ENCODE peak calls at places on chromosome 2, in seven cellular contexts. Z is foreskin fibroblast, G is type B pancreatic cell, Y is cardiac muscle cell, D is neural crest cell, A is heart left ventricle, H is lower leg skin. J is an unnamed sample.

GRCh38 chr2:217685255-217685605 is 317.6 kb downstream of the TNS1 start:
- DNase-seq in Z (peak), G (no peak), Y (peak), D (no peak), A (no peak), H (peak), J (peak)

GRCh38 chr2:234992624-234993349 is 41.0 kb downstream of the SH3BP4 start:
- DNase-seq in Z (no peak), G (no peak), Y (no peak), D (no peak), A (no peak), H (no peak), J (no peak)

GRCh38 chr2:34534341-34534740 is 935.2 kb upstream of the FAM98A start:
- DNase-seq in Z (no peak), G (no peak), Y (no peak), D (no peak), A (no peak), H (no peak), J (no peak)

GRCh38 chr2:46371858-46372257 is 74.7 kb downstream of the EPAS1 start:
- DNase-seq in Z (no peak), G (no peak), Y (no peak), D (no peak), A (no peak), H (no peak), J (no peak)

GRCh38 chr2:98464772-98465310 is 20.2 kb downstream of the INPP4A start:
- DNase-seq in Z (no peak), G (no peak), Y (no peak), D (no peak), A (no peak), H (no peak), J (no peak)

GRCh38 chr2:584863-585823 is 92.1 kb downstream of the TMEM18 start:
- DNase-seq in Z (no peak), G (no peak), Y (peak), D (no peak), A (no peak), H (peak), J (no peak)

GRCh38 chr2:63894167-63894566 is 52.5 kb downstream of the UGP2 start:
- DNase-seq in Z (no peak), G (no peak), Y (no peak), D (no peak), A (no peak), H (no peak), J (no peak)

GRCh38 chr2:33134086-33134763 is 187.5 kb downstream of the LTBP1 start:
- DNase-seq in Z (peak), G (no peak), Y (peak), D (no peak), A (peak), H (peak), J (peak)

DNA sequence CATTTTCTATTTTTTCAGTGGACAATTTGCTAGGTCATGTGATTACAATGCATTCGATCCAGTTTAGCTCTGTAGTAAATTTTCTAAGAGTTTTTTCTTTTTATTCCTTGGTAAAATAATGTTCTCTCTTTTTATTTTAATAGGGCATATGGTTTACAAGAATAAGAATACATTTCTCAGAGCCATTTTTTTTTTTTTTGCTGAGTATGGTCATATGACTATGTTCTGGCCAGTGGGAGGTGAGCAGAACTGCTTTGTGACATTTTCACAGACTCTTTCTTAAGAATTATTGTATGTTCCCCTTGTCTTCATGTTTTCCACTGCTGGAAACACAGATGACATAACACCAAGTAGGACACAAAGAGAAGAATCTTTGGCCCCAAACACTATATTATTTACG is 626.6 kb upstream of the FSHR start:
- DNase-seq in Z (no peak), G (no peak), Y (no peak), D (no peak), A (no peak), H (no peak), J (no peak)
- TF ChIP-seq CTCF in Z (no peak), G (no peak), Y (no peak), D (no peak), A (no peak), H (no peak), J (no peak)

DNA sequence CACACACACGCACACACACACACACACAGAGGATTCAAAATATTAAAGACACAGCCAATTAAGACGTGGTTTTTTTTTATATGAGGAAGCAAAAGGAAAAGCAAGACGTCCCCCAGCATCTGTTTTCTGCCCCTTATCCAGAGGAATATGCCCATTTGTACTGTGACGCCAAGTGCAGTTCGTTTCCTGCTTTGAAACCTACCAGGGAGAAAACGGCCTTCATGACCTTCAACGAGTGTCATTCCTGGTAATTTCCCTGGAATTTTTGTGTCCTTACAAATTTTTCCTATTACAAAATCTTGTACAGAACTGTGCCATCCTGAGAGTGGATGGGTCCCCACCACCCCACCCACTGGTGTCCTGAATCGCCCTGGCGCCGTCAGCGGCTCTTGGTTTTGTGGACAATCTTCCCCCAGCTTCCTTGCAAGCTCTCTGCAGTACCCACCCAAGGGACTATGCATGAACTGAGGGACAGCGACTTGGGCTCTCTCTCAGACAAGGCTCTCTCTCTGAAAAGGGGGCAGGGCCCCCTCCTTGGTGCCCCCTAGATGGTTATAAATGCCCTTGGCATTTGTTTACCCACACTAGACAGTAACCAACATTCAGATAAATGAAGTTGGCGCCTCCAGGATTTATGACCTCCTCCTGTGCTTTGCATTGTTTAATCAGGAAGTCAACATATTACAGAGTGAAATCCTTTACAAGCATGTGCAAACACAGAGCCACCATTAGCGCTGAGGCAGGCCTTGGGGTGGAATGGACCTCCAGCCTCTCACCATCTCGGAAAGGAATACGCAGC is 547.6 kb upstream of the ID2 start:
- DNase-seq in Z (no peak), G (no peak), Y (no peak), D (no peak), A (no peak), H (no peak), J (no peak)
- TF ChIP-seq CTCF in Z (no peak), G (no peak), Y (no peak), D (no peak), A (no peak), H (no peak), J (no peak)

GRCh38 chr2:183093857-183094657 is 15.5 kb downstream of the DUSP19 start:
- DNase-seq in Z (peak), G (no peak), Y (no peak), D (no peak), A (no peak), H (no peak), J (peak)
- TF ChIP-seq CTCF in Z (no peak), G (no peak), Y (no peak), D (no peak), A (peak), H (no peak), J (no peak)

DNA sequence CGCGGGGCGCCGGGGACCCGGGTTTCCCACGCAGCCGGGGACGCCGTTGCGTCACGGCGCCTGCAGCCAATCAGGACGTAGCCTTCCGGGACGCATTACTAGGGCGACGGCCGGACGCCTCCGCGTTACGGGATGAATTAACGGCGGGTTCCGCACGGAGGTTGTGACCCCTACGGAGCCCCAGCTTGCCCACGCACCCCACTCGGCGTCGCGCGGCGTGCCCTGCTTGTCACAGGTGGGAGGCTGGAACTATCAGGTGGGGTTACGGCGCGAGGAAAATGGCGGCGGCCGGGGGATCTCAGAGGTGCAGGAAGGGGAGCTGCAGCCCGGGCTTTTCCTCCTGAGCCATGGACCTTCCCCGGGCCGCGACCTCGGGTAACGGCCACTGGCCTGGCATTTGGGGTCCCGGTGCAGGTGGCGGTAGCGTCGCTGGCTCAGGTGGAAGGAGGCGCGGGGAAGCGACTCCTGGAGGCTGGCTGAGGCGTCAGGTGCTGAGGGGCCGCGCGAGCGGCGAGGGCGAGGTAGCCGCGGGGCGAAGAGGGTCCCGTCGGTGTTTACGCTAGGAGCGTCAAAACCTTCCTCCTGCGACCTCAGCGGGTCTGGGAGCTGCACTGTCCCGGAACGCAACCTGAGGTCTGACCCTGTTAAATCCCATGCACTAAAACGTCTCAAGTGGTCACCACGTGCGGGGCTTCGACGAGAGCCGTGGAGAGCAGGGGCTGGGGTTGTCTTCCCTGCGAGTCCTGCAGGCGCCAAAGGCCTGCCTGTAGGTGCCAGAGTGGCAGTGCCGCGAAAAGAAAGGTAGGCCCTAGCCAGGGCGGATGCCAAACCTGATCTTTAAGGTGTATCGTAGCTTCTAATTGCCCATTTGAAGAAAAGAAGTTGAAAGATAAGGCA is at the start of gene LCLAT1:
- DNase-seq in Z (peak), G (peak), Y (peak), D (peak), A (peak), H (peak), J (peak)
- TF ChIP-seq CTCF in Z (no peak), G (no peak), Y (no peak), D (no peak), A (no peak), H (no peak), J (peak)

GRCh38 chr2:240269886-240270285 is 129.4 kb upstream of the OTOS start:
- DNase-seq in Z (no peak), G (no peak), Y (no peak), D (no peak), A (no peak), H (no peak), J (no peak)

GRCh38 chr2:240271716-240272341 is 131.4 kb upstream of the OTOS start:
- DNase-seq in Z (no peak), G (no peak), Y (no peak), D (no peak), A (no peak), H (no peak), J (no peak)

DNA sequence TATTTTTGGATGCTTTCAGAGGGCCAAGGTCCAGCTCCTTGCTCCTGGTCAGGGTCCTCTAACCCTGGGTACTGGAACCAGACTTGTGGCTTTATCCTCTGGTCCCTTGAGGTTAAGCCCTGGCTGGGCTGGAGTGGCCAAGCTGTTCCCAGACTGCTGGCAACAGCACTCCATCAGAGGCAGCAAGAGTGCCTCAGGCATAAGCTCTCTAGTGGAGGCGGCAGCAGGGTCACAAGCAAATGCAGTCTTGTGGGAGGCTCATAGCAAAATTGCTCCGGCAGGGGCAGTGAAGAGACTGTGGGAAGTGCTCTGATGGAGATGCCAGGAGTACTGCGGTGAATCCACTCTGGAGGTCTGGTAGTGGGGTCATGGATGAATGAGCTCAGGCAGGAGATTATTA is 128.9 kb upstream of the OTOS start:
- DNase-seq in Z (no peak), G (no peak), Y (no peak), D (no peak), A (no peak), H (no peak), J (no peak)
- TF ChIP-seq CTCF in Z (no peak), G (no peak), Y (no peak), D (no peak), A (no peak), H (no peak), J (no peak)